ENCODE peak calls at places on chromosomes 11 and 22, in six cellular contexts. V is A549, Z is GM12878, O is HepG2, X is K562, A is NB4. B is an unnamed sample.

GRCh38 chr22:49305966-49306631 is 521.6 kb downstream of the BRD1 start:
- DNase-seq in A (no peak), O (no peak), X (no peak), Z (no peak), V (no peak), B (no peak)

GRCh38 chr11:106958506-106959248 is 59.6 kb downstream of the GUCY1A2 start:
- DNase-seq in X (no peak), V (no peak), A (no peak), Z (no peak), O (no peak), B (no peak)

GRCh38 chr11:118209037-118209436 is 15.8 kb downstream of the JAML start:
- DNase-seq in V (no peak), Z (no peak), X (no peak), A (no peak), O (no peak), B (no peak)

GRCh38 chr11:75035911-75036536 is 47.3 kb downstream of the NEU3 start:
- DNase-seq in O (no peak), X (no peak), A (peak; percentile 33), V (no peak), Z (no peak), B (no peak)

GRCh38 chr11:60777572-60777971 is 7.6 kb upstream of the MS4A10 start:
- DNase-seq in X (no peak), Z (no peak), V (peak; percentile 41), O (peak; percentile 37), A (no peak), B (peak; percentile 97)

GRCh38 chr11:108944486-108945178 is 279.8 kb downstream of the DDX10 start:
- DNase-seq in Z (no peak), A (no peak), O (no peak), V (no peak), X (no peak), B (no peak)

GRCh38 chr11:43649921-43650320 is 30.6 kb upstream of the HSD17B12 start:
- DNase-seq in A (no peak), O (no peak), V (no peak), X (no peak), Z (no peak), B (no peak)

GRCh38 chr22:24758164-24758799 is 16.2 kb downstream of the PIWIL3 start:
- DNase-seq in Z (no peak), X (peak; percentile 37), O (peak; percentile 34), A (peak; percentile 61), V (peak; percentile 14), B (peak; percentile 70)

GRCh38 chr11:17528181-17528691 is 16.0 kb downstream of the USH1C start:
- DNase-seq in Z (no peak), A (peak; percentile 66), X (peak; percentile 88), O (peak; percentile 23), V (peak; percentile 88), B (peak; percentile 42)

GRCh38 chr11:3157381-3158130 is 7.6 kb downstream of the OSBPL5 start:
- DNase-seq in Z (no peak), V (no peak), A (peak; percentile 96), X (no peak), O (no peak), B (no peak)

GRCh38 chr11:131326829-131327228 is 43.6 kb upstream of the NTM start:
- DNase-seq in O (no peak), V (no peak), Z (no peak), X (no peak), A (no peak), B (no peak)

GRCh38 chr11:83158474-83158786 is 1.5 kb downstream of the PCF11 start:
- DNase-seq in V (no peak), X (no peak), O (no peak), Z (no peak), A (no peak), B (no peak)

DNA sequence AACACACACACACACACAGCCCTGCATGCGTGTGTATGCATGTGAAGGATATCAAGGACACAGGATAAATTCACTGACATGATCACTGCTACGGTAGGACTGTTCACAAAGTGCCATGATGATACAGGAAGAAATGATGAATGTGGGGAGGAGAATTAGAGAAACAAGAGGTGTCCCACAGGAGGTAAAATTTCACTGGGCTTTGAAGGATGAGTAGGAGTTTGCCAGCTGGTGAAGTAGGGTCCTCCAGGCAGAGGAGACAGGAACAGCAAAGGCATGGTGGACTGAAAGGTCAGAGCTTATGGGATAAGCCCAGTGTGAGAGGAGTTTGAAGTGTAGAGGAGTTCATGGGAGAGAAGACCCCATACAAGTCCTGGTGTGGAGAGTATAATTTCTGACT is 18.6 kb downstream of the NECTIN1 start:
- DNase-seq in O (no peak), A (no peak), V (no peak), Z (no peak), X (no peak), B (no peak)
- TF ChIP-seq MYC in O (no peak), A (no peak), V (no peak), Z (no peak), X (no peak), B (no peak)

DNA sequence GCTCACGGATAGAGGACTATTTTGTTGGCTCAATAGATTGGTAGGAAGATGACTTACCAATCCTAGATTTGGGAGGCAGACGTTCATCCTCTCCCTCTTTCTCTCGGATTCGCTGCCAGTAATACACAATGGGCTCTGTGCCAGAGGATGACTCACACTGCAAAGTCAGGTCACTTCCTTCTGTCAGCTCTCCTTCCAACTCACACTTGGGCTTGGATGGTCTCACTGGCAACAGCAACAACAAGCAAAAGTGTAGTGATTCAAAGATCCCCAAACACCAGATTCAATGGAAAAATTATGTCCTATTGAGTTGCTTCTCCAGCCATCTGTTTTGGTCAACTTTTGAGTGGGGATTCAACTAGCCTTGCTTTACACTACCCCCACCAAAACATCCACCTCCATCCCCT is 21.7 kb upstream of the HSPA8 start:
- DNase-seq in O (peak; percentile 65), A (peak; percentile 82), Z (no peak), X (peak; percentile 66), V (peak; percentile 51), B (peak; percentile 96)
- TF ChIP-seq MYC in O (no peak), A (no peak), Z (no peak), X (no peak), V (no peak), B (no peak)

DNA sequence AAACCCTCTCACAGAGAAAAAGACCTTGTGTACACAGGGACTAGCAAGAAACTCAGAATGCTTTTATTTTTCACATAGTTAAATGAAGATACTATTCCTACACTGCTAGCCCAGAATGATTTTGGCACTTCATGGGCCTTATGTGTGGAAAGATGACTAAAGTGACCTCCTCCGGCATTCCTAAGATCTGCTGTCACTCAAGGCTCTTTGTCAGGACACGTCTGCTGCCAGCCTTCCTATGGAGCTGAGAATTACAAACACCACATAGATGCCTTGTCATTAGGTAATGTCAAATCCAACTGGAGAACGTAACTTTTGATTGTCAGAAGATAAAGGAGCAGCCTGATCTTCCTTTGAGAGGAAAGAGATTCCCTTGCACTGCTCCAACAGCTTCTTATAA is 249.1 kb downstream of the FAT3 start:
- DNase-seq in Z (no peak), V (no peak), A (no peak), O (no peak), X (no peak), B (no peak)
- TF ChIP-seq MYC in Z (no peak), V (no peak), A (no peak), O (no peak), X (no peak), B (no peak)

GRCh38 chr11:122661182-122661945 is 5.8 kb downstream of the UBASH3B start:
- DNase-seq in O (no peak), A (no peak), X (no peak), Z (no peak), V (no peak), B (no peak)
- TF ChIP-seq MYC in O (no peak), A (no peak), X (no peak), Z (no peak), V (no peak), B (no peak)

GRCh38 chr11:126132319-126132718 is 69.7 kb upstream of the CDON start:
- DNase-seq in A (no peak), V (no peak), X (no peak), O (no peak), Z (no peak), B (no peak)

GRCh38 chr11:126127284-126127845 is 64.7 kb upstream of the CDON start:
- DNase-seq in A (no peak), Z (no peak), V (no peak), O (no peak), X (no peak), B (no peak)

GRCh38 chr11:126133902-126134301 is 71.2 kb upstream of the CDON start:
- DNase-seq in O (peak; percentile 84), V (no peak), Z (no peak), X (no peak), A (no peak), B (no peak)

GRCh38 chr11:126127898-126128297 is 65.2 kb upstream of the CDON start:
- DNase-seq in A (no peak), Z (no peak), O (no peak), X (no peak), V (no peak), B (no peak)

DNA sequence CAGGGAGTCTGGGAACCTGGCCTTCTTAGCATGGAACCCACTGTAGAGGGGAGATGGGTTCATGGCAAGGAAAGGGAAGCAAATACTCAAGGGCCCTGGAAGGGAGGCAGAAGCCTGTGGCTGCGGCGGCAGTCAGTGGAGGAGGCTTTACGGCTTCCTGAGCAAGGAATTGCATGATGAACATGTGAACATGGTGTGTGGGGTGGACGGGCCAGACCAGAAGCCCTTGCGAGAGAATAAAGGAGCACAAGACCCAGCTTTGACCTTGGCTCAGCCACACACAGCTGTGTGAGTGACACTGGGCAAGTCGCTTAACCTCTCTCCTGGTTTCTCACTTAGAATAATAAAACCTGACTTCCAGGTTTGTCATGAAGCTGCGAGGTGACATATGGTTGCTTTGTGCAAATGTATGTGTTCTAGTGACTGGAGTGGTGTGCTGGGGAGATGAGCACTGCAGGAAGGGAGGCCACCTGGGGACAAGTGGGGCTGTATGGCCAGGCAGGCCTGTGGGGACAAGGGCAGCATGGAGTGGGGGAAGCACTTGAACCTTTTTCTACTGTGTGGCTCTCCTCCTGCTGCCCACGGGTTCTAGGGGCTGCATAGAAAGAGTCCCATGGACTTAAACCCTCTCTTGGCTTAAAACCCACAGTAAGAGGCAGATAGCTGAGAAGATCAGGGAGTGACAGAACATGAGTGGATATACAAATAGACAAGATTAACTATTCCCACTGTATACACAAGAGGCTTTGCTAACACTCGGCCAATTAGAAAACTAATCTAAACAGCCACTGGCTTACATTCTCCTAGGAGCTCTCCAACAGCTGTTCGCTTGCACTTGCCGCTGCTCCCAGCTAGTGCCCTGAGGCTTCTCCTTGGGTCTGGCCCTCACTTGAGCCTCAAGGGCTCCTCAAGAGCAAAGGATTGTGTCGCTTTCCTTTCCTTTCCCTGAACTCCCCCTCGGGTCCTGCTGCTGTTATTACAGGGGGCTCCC is 67.3 kb upstream of the CDON start:
- DNase-seq in X (no peak), O (no peak), A (peak; percentile 39), V (no peak), Z (no peak), B (no peak)
- TF ChIP-seq MYC in X (no peak), O (no peak), A (no peak), V (no peak), Z (no peak), B (no peak)

GRCh38 chr22:50523458-50523805 is 2.0 kb downstream of the SCO2 start:
- DNase-seq in Z (no peak), X (no peak), V (no peak), O (no peak), A (no peak), B (no peak)
- TF ChIP-seq MYC in Z (no peak), X (no peak), V (no peak), O (no peak), A (no peak), B (no peak)

DNA sequence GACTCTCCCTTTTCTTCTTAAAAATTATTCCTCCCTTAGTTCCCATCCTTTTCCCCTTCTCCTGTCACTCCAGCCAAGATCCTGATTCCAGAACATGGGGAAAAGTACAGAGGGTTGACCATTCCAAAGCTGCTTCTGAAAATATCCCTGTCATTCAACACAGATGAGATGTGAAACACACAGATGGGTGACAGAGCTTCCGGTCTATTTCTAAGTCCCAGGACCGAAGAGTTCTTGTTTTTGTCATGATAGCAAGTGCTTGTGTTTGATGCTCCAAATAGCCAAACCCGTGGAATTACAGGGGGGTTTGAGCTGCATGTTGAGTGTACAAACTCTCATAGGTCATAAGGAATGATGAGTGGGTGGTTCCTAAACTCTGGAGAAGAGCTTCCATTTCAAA is 57.9 kb downstream of the PARVA start:
- DNase-seq in A (no peak), V (no peak), Z (no peak), X (no peak), O (no peak), B (no peak)
- TF ChIP-seq MYC in A (no peak), V (no peak), Z (no peak), X (no peak), O (no peak), B (no peak)

B was measured in endothelial cell of umbilical vein.